ENCODE peak calls at places on chromosomes 12 and 14, in eight cellular contexts. U is GM23338, V is pancreas, Z is uterus, R is Panc1, X is tibial artery, F is esophagus squamous epithelium, M is testis. N is an unnamed sample.

GRCh38 chr12:12835378-12836145 is 22.4 kb downstream of the DDX47 start:
- DNase-seq in U (no peak), V (no peak), Z (no peak), R (no peak), X (no peak), F (no peak), M (no peak), N (no peak)

GRCh38 chr14:77660754-77661153 is 44.3 kb upstream of the SPTLC2 start:
- DNase-seq in U (no peak), V (no peak), Z (no peak), R (no peak), X (no peak), F (no peak), M (no peak), N (no peak)

GRCh38 chr14:66111891-66112290 is 374.3 kb upstream of the CCDC196 start:
- DNase-seq in U (no peak), V (no peak), Z (no peak), R (no peak), X (no peak), F (no peak), M (no peak), N (no peak)

GRCh38 chr12:124847113-124847512 is 16.6 kb downstream of the SCARB1 start:
- DNase-seq in U (no peak), V (no peak), Z (no peak), R (no peak), X (no peak), F (no peak), M (peak; percentile 48), N (no peak)

GRCh38 chr12:92030618-92031017 is 115.0 kb downstream of the BTG1 start:
- DNase-seq in U (no peak), V (no peak), Z (peak; percentile 80), R (no peak), X (no peak), F (no peak), M (peak; percentile 58), N (no peak)

GRCh38 chr14:49553892-49554291 is 32.3 kb downstream of the RPS29 start:
- DNase-seq in U (peak; percentile 36), V (no peak), Z (no peak), R (no peak), X (no peak), F (no peak), M (no peak), N (no peak)

GRCh38 chr14:104527857-104528459 is 51.6 kb upstream of the C14orf180 start:
- DNase-seq in U (no peak), V (no peak), Z (no peak), R (no peak), X (no peak), F (no peak), M (no peak), N (no peak)

GRCh38 chr14:21039059-21039422 is 3.1 kb upstream of the RNASE7 start:
- DNase-seq in U (peak; percentile 80), V (peak; percentile 94), Z (peak; percentile 95), R (no peak), X (peak; percentile 91), F (no peak), M (peak; percentile 84), N (peak; percentile 83)

GRCh38 chr12:10113085-10113484 is 14.3 kb upstream of the CLEC1A start:
- DNase-seq in U (no peak), V (no peak), Z (no peak), R (no peak), X (no peak), F (no peak), M (no peak), N (no peak)

GRCh38 chr14:28577711-28578131 is 188.9 kb upstream of the FOXG1 start:
- DNase-seq in U (no peak), V (no peak), Z (no peak), R (no peak), X (no peak), F (no peak), M (no peak), N (no peak)

GRCh38 chr12:82708507-82708906 is 21.8 kb downstream of the TMTC2 start:
- DNase-seq in U (peak; percentile 53), V (no peak), Z (peak; percentile 61), R (no peak), X (no peak), F (no peak), M (peak; percentile 75), N (no peak)

GRCh38 chr12:50088577-50089335 is 3.6 kb downstream of the SMARCD1 start:
- DNase-seq in U (peak; percentile 83), V (no peak), Z (peak; percentile 52), R (no peak), X (no peak), F (no peak), M (peak; percentile 66), N (peak; percentile 86)
- H3K36me3 ChIP-seq in U (peaks cover 65% of the 10 kb centered on the region), V (peaks cover 7% of the 10 kb centered on the region), Z (no peaks in the 10 kb centered on the region), R (peaks cover 18% of the 10 kb centered on the region), X (peaks cover 55% of the 10 kb centered on the region), F (peaks cover 74% of the 10 kb centered on the region), M (no peaks in the 10 kb centered on the region), N (peaks cover 17% of the 10 kb centered on the region)

DNA sequence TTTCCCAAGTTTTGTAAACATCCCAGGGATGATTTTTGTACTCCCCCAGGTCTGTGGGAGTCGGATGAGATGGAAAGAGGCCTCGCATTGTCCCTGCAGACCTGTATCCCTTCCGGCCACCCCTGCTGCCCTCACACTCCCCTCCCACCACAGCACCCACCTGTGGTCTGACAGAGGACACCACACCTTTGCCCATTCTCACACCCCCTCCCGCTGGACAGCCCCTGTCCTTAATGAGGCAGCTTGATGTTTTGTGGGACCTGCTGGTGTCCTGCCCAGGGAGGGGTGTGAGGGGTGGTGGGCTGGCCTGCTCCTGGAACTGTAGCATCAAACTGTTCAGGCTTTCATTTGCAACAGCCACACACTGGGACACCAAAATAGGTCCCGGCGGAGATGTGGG is 71.3 kb downstream of the EID3 start:
- DNase-seq in U (no peak), V (no peak), Z (no peak), R (no peak), X (no peak), F (no peak), M (no peak), N (no peak)
- H3K4me1 ChIP-seq in U (peaks cover 9% of the 10 kb centered on the region), V (no peaks in the 10 kb centered on the region), Z (no peaks in the 10 kb centered on the region), R (peaks cover 8% of the 10 kb centered on the region), X (peaks cover 4% of the 10 kb centered on the region), F (no peaks in the 10 kb centered on the region), M (no peaks in the 10 kb centered on the region), N (no peaks in the 10 kb centered on the region)

GRCh38 chr14:70094631-70095030 is 94.1 kb downstream of the SLC8A3 start:
- DNase-seq in U (peak; percentile 30), V (no peak), Z (no peak), R (no peak), X (no peak), F (no peak), M (no peak), N (no peak)
- H3K4me3 ChIP-seq in U (no peak overlapping the region), V (no peak overlapping the region), Z (no peak overlapping the region), R (no peak overlapping the region), X (no peak overlapping the region), F (no peak overlapping the region), M (no peak overlapping the region), N (no peak overlapping the region)

GRCh38 chr14:57865066-57865449 is 834 bp downstream of the SLC35F4 start:
- DNase-seq in U (no peak), V (no peak), Z (no peak), R (no peak), X (no peak), F (no peak), M (no peak), N (no peak)
- H3K36me3 ChIP-seq in U (no peaks in the 10 kb centered on the region), V (no peaks in the 10 kb centered on the region), Z (no peaks in the 10 kb centered on the region), R (no peaks in the 10 kb centered on the region), X (no peaks in the 10 kb centered on the region), F (no peaks in the 10 kb centered on the region), M (no peaks in the 10 kb centered on the region), N (no peaks in the 10 kb centered on the region)

GRCh38 chr14:70268760-70269159 is 80.0 kb upstream of the SLC8A3 start:
- DNase-seq in U (no peak), V (no peak), Z (no peak), R (no peak), X (no peak), F (no peak), M (no peak), N (no peak)

GRCh38 chr14:70265422-70265821 is 76.7 kb upstream of the SLC8A3 start:
- DNase-seq in U (no peak), V (no peak), Z (no peak), R (no peak), X (no peak), F (no peak), M (no peak), N (no peak)

GRCh38 chr14:70266157-70266556 is 77.4 kb upstream of the SLC8A3 start:
- DNase-seq in U (no peak), V (no peak), Z (no peak), R (no peak), X (no peak), F (no peak), M (no peak), N (no peak)

DNA sequence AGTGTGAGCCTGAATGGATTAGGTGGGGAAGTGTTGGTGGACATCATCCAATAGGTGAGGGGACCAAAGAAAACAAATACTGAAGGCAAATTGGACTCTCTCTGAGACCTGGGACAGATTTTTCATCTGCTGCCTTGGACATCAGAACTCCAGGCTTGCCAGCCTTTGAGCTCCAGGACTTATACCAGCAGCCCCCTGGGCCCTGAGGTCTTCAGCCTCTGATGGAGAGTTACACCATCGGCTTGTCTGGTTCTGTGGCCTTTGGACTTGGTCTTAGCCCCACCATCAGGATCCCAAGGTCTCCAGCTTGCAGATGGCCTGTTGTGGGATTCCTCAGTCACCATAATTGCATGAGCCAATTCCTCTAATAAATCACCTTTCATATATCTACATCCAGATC is 80.8 kb upstream of the SLC8A3 start:
- DNase-seq in U (no peak), V (no peak), Z (no peak), R (no peak), X (no peak), F (no peak), M (no peak), N (no peak)
- H3K4me1 ChIP-seq in U (peaks cover 12% of the 10 kb centered on the region), V (no peaks in the 10 kb centered on the region), Z (no peaks in the 10 kb centered on the region), R (no peaks in the 10 kb centered on the region), X (no peaks in the 10 kb centered on the region), F (no peaks in the 10 kb centered on the region), M (no peaks in the 10 kb centered on the region), N (no peaks in the 10 kb centered on the region)